ENCODE peak calls at places on chromosomes 16 and 17, in ten cellular contexts. V, O, Z, E, W, M, P, J, A and U are unnamed samples.

GRCh38 chr16:52492789-52493357 is 54.1 kb downstream of the TOX3 start:
- DNase-seq in A (no peak), W (no peak), J (no peak), O (no peak), E (no peak), M (no peak), V (no peak), P (no peak), Z (no peak), U (no peak)

GRCh38 chr17:66858182-66859083 is 23.5 kb downstream of the CACNG5 start:
- DNase-seq in J (no peak), Z (no peak), V (no peak), A (no peak), E (no peak), W (no peak), O (no peak), M (no peak), P (no peak), U (no peak)

GRCh38 chr16:2061526-2061925 is 13.7 kb downstream of the TSC2 start:
- DNase-seq in E (no peak), Z (no peak), O (no peak), W (no peak), P (no peak), M (no peak), V (no peak), J (no peak), A (no peak), U (no peak)

GRCh38 chr17:72419866-72420774 is 299.3 kb downstream of the SOX9 start:
- DNase-seq in M (peak), V (no peak), W (no peak), Z (peak), A (no peak), J (no peak), O (no peak), E (no peak), P (no peak), U (no peak)

GRCh38 chr16:884232-884631 is 83.7 kb upstream of the GNG13 start:
- DNase-seq in O (no peak), E (no peak), M (no peak), V (no peak), P (no peak), J (no peak), A (no peak), Z (no peak), W (no peak), U (no peak)

GRCh38 chr16:75130150-75130771 is 13.7 kb upstream of the LDHD start:
- DNase-seq in O (no peak), W (no peak), P (no peak), V (no peak), M (no peak), E (no peak), A (no peak), J (no peak), Z (peak), U (no peak)

GRCh38 chr16:79047337-79047736 is 553.2 kb downstream of the MAF start:
- DNase-seq in Z (peak), W (no peak), V (no peak), O (no peak), J (no peak), E (no peak), M (no peak), P (no peak), A (no peak), U (no peak)

GRCh38 chr17:45320931-45321461 is 4.2 kb upstream of the MAP3K14 start:
- DNase-seq in M (peak), P (no peak), A (no peak), V (no peak), J (peak), E (no peak), O (no peak), W (no peak), Z (peak), U (peak)

GRCh38 chr17:16352303-16352837 is 899 bp downstream of the CENPV start:
- DNase-seq in V (peak), W (peak), M (no peak), J (no peak), O (peak), E (no peak), A (peak), Z (no peak), P (no peak), U (peak)

GRCh38 chr17:50414808-50415207 is 11.2 kb upstream of the ACSF2 start:
- DNase-seq in E (no peak), P (no peak), M (no peak), Z (peak), O (no peak), W (no peak), A (no peak), V (no peak), J (no peak), U (no peak)

GRCh38 chr17:68400404-68400735 is 56.9 kb downstream of the WIPI1 start:
- DNase-seq in A (no peak), V (no peak), J (no peak), E (no peak), W (no peak), M (no peak), Z (no peak), O (no peak), P (no peak), U (no peak)

GRCh38 chr17:1484060-1484535 is 8.4 kb downstream of the MYO1C start:
- DNase-seq in O (no peak), W (no peak), E (no peak), M (no peak), V (no peak), Z (no peak), A (no peak), J (no peak), P (no peak), U (no peak)

GRCh38 chr16:15874745-15875314 is 13.6 kb downstream of the CEP20 start:
- DNase-seq in A (peak), M (peak), P (no peak), Z (peak), J (no peak), W (peak), E (peak), O (no peak), V (peak), U (peak)

GRCh38 chr17:81712468-81713003 is 452 bp downstream of the SLC25A10 start:
- DNase-seq in W (no peak), V (no peak), O (no peak), Z (peak), J (no peak), M (peak), E (no peak), P (no peak), A (peak), U (no peak)

GRCh38 chr17:58156839-58157803 is 8.9 kb downstream of the OR4D1 start:
- DNase-seq in V (peak), W (peak), J (no peak), M (no peak), Z (no peak), E (peak), O (peak), P (no peak), A (peak), U (no peak)

GRCh38 chr16:87550510-87550961 is 51.8 kb upstream of the JPH3 start:
- DNase-seq in E (peak), M (peak), V (peak), Z (peak), J (no peak), O (peak), P (no peak), A (peak), W (peak), U (no peak)

GRCh38 chr16:65737831-65738230 is 616.0 kb upstream of the CDH11 start:
- DNase-seq in M (no peak), V (no peak), J (no peak), E (no peak), O (no peak), P (no peak), W (no peak), A (peak), Z (no peak), U (no peak)

GRCh38 chr17:64780096-64781012 is 118.2 kb upstream of the SMURF2 start:
- DNase-seq in J (no peak), P (no peak), A (peak), M (peak), E (peak), Z (peak), W (peak), V (peak), O (peak), U (peak)

GRCh38 chr16:14428043-14428442 is 202.0 kb downstream of the PARN start:
- DNase-seq in E (no peak), W (no peak), Z (no peak), A (no peak), O (no peak), V (no peak), J (no peak), P (no peak), M (no peak), U (no peak)

GRCh38 chr17:71432378-71433315 is 688.2 kb upstream of the SOX9 start:
- DNase-seq in W (no peak), V (no peak), P (no peak), O (no peak), Z (peak), J (no peak), M (no peak), E (no peak), A (no peak), U (no peak)

GRCh38 chr16:81495321-81496234 is 51.0 kb downstream of the CMIP start:
- DNase-seq in A (no peak), V (peak), P (peak), J (no peak), O (no peak), E (peak), Z (no peak), W (peak), M (no peak), U (no peak)

GRCh38 chr16:55035956-55036355 is 105.3 kb downstream of the IRX5 start:
- DNase-seq in J (no peak), Z (no peak), O (no peak), W (no peak), V (no peak), E (no peak), P (no peak), A (no peak), M (no peak), U (no peak)

GRCh38 chr16:63613701-63614100 is 1508.2 kb downstream of the CDH11 start:
- DNase-seq in O (no peak), W (no peak), M (no peak), J (no peak), V (no peak), E (no peak), Z (peak), P (no peak), A (no peak), U (no peak)

GRCh38 chr16:66551788-66552287 is 538 bp upstream of the CKLF start:
- DNase-seq in O (no peak), A (no peak), Z (no peak), W (no peak), E (no peak), J (no peak), M (no peak), P (no peak), V (no peak), U (no peak)

GRCh38 chr17:14942511-14943185 is 322.5 kb downstream of the PMP22 start:
- DNase-seq in A (no peak), W (no peak), J (no peak), Z (peak), M (peak), P (no peak), O (no peak), V (no peak), E (no peak), U (no peak)

GRCh38 chr17:6172642-6173330 is 102.6 kb downstream of the WSCD1 start:
- DNase-seq in Z (no peak), V (no peak), A (peak), J (no peak), P (no peak), E (no peak), O (no peak), W (no peak), M (no peak), U (peak)

GRCh38 chr16:81366316-81366932 is 51.7 kb downstream of the GAN start:
- DNase-seq in W (no peak), J (no peak), P (no peak), A (peak), E (no peak), V (no peak), O (no peak), Z (peak), M (peak), U (no peak)

GRCh38 chr17:4018446-4018845 is 54.2 kb upstream of the ATP2A3 start:
- DNase-seq in E (no peak), O (no peak), V (no peak), Z (no peak), J (no peak), W (no peak), A (no peak), M (no peak), P (no peak), U (no peak)

GRCh38 chr16:79892278-79892677 is 291.7 kb upstream of the MAF start:
- DNase-seq in W (no peak), J (no peak), M (no peak), P (no peak), Z (no peak), O (no peak), A (no peak), V (no peak), E (no peak), U (no peak)

GRCh38 chr17:76437467-76438402 is 15.2 kb downstream of the UBE2O start:
- DNase-seq in O (no peak), W (no peak), A (no peak), Z (no peak), J (no peak), P (no peak), V (no peak), M (no peak), E (no peak), U (no peak)

GRCh38 chr16:14202697-14203096 is 131.6 kb downstream of the MRTFB start:
- DNase-seq in P (no peak), O (no peak), M (peak), E (no peak), V (no peak), A (peak), Z (peak), J (no peak), W (no peak), U (no peak)

GRCh38 chr16:77467929-77468328 is 33.1 kb upstream of the ADAMTS18 start:
- DNase-seq in P (no peak), E (no peak), A (no peak), Z (no peak), W (no peak), J (no peak), O (no peak), V (no peak), M (no peak), U (no peak)

GRCh38 chr17:4565209-4566141 is 5.1 kb upstream of the GGT6 start:
- DNase-seq in V (peak), W (peak), A (peak), P (no peak), E (peak), O (peak), Z (peak), J (no peak), M (peak), U (peak)

GRCh38 chr17:41636652-41637051 is 12.3 kb upstream of the KRT17 start:
- DNase-seq in W (no peak), P (no peak), Z (no peak), V (no peak), J (no peak), A (no peak), E (no peak), M (no peak), O (no peak), U (no peak)

GRCh38 chr17:7178973-7179316 is 225 bp downstream of the ASGR1 start:
- DNase-seq in M (no peak), O (no peak), W (no peak), Z (no peak), P (no peak), A (no peak), E (no peak), V (no peak), J (no peak), U (no peak)

GRCh38 chr17:68897557-68897956 is 57.6 kb downstream of the ABCA8 start:
- DNase-seq in O (no peak), P (no peak), Z (no peak), A (no peak), E (no peak), W (no peak), V (no peak), J (no peak), M (no peak), U (no peak)

GRCh38 chr16:81706327-81707295 is 72.5 kb upstream of the PLCG2 start:
- DNase-seq in O (no peak), Z (no peak), V (peak), A (no peak), W (peak), M (no peak), E (no peak), P (peak), J (no peak), U (no peak)

GRCh38 chr17:82065193-82065637 is 389 bp downstream of the DUS1L start:
- DNase-seq in J (no peak), W (no peak), O (no peak), Z (no peak), V (peak), A (no peak), M (no peak), P (no peak), E (peak), U (no peak)

GRCh38 chr17:49343273-49343672 is 18.8 kb downstream of the ZNF652 start:
- DNase-seq in V (no peak), A (no peak), J (no peak), Z (peak), M (no peak), O (no peak), E (no peak), P (no peak), W (no peak), U (no peak)

DNA sequence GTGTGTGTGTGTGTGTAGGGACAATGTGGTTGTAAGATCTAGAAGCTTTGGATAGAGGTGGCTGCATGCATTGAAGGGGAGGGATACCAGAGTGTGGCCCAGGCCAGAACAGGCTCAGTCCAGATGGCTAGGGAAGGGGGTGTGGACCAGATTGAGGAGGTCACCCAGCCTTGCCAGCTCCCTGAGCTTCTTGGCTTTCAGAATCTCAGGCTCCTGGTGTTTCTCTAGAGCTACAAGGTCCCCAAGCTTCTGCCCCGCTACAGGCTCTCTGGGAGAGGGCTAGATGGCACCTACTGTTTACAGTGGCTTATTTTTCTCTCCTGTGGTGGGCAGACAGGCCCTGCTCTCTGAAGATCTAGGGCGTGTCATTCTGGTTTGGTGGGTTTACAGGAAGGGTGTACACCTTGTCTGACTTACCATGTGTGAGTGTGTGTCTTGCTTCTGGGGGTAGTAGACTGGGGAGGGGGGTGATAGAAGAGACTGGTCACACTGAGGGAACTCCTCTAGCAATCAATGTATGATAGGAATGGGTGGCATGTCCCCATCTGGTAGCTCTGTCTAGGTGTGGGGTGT is 1.0 kb downstream of the RARA start:
- DNase-seq in E (no peak), A (no peak), W (peak), V (no peak), P (no peak), M (no peak), J (no peak), Z (peak), O (no peak), U (no peak)
- H3K4me3 ChIP-seq in E (no peak), A (peak), W (peak), V (peak), P (peak), M (no peak), J (no peak), Z (no peak), O (peak), U (no peak)

GRCh38 chr17:13087802-13088201 is 70.0 kb upstream of the ELAC2 start:
- DNase-seq in P (no peak), M (no peak), A (no peak), V (no peak), E (no peak), W (no peak), O (no peak), Z (no peak), J (no peak), U (no peak)

GRCh38 chr17:13085578-13085977 is 67.8 kb upstream of the ELAC2 start:
- DNase-seq in Z (no peak), E (no peak), J (no peak), P (no peak), M (no peak), W (no peak), A (no peak), O (no peak), V (no peak), U (no peak)

GRCh38 chr17:13086142-13086769 is 68.4 kb upstream of the ELAC2 start:
- DNase-seq in A (no peak), E (peak), O (no peak), Z (no peak), P (no peak), W (peak), M (no peak), V (no peak), J (no peak), U (no peak)

GRCh38 chr17:13088666-13089065 is 70.8 kb upstream of the ELAC2 start:
- DNase-seq in V (no peak), Z (peak), W (no peak), A (no peak), P (no peak), M (no peak), E (no peak), O (no peak), J (no peak), U (no peak)

GRCh38 chr17:13084420-13084819 is 66.6 kb upstream of the ELAC2 start:
- DNase-seq in J (no peak), V (no peak), A (no peak), O (no peak), M (no peak), Z (no peak), E (no peak), P (no peak), W (no peak), U (no peak)
- H3K27ac ChIP-seq in J (no peak), V (no peak), A (no peak), O (no peak), M (no peak), Z (no peak), E (no peak), P (no peak), W (no peak), U (no peak)

DNA sequence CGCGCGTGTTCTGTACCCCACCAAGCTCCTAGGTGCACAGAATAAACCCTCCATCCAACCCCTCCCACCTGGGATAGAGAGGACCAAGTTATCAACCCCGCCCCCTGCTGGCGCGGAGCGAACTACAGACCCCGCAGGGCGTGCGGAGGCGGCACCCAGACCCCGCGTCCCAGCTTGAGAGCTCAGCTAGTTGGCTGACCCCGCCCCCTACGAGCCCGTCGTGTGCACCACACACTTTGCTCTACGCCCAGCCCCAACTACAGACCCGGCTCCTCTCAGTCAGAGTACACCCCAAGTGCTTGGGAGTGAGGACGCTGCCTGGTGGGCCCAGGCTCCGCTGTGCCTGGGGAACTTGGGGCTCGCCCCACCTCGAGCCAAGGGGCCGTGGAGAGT is 1.5 kb downstream of the GRIN2A start:
- DNase-seq in A (peak), O (no peak), Z (no peak), E (peak), M (no peak), P (peak), W (no peak), J (no peak), V (no peak), U (no peak)
- TF ChIP-seq CTCF in A (peak), O (no peak), Z (peak), E (peak), M (no peak), P (peak), W (peak), J (no peak), V (no peak), U (peak)

GRCh38 chr16:28210979-28211505 is 723 bp downstream of the XPO6 start:
- DNase-seq in W (peak), O (peak), J (peak), V (peak), M (peak), Z (peak), E (peak), A (peak), P (peak), U (peak)

GRCh38 chr16:28207425-28207824 is 4.3 kb downstream of the XPO6 start:
- DNase-seq in M (no peak), P (no peak), W (no peak), E (no peak), Z (no peak), A (no peak), O (no peak), J (no peak), V (no peak), U (no peak)

GRCh38 chr16:28208131-28208530 is 3.6 kb downstream of the XPO6 start:
- DNase-seq in J (no peak), M (no peak), Z (no peak), W (no peak), E (no peak), V (no peak), O (no peak), P (no peak), A (no peak), U (no peak)

GRCh38 chr16:28210264-28210663 is 1.5 kb downstream of the XPO6 start:
- DNase-seq in V (no peak), Z (no peak), J (no peak), W (no peak), O (no peak), E (no peak), M (no peak), P (no peak), A (no peak), U (no peak)

DNA sequence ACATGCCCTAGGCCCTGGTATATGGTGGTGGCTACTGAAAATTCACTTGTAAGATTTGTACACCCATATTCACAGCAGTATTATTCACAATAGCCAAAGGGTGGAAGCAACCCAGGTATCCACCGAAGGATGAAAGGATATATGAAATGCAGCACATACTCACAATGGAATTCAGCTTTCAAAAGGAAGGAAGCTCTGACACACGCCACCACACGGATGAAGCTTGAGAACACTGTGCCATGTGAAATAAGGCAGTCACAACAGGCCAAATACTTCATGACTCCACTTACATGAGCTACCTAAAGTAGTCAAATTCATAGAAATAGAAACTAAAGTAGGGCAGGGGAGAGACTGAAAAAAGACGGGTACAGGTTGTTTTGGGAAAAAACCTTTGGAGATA is 2.9 kb downstream of the XPO6 start:
- DNase-seq in O (no peak), E (no peak), J (no peak), V (no peak), W (no peak), P (no peak), A (no peak), M (no peak), Z (no peak), U (no peak)
- H3K4me3 ChIP-seq in O (peak), E (no peak), J (no peak), V (no peak), W (no peak), P (no peak), A (no peak), M (no peak), Z (peak), U (no peak)

GRCh38 chr16:69754143-69754468 is 620 bp downstream of the NOB1 start:
- DNase-seq in A (no peak), M (no peak), V (no peak), W (no peak), O (no peak), P (no peak), Z (no peak), J (no peak), E (no peak), U (no peak)
- H3K27ac ChIP-seq in A (no peak), M (peak), V (peak), W (peak), O (peak), P (peak), Z (peak), J (peak), E (peak), U (peak)